ENCODE peak calls at places on chromosomes 7 and 10, in four cellular contexts. B, E, P and G are unnamed samples.

GRCh38 chr7:64992971-64993370 is 2.1 kb upstream of the ZNF117 start:
- DNase-seq in E (no peak), P (no peak), B (no peak), G (no peak)

GRCh38 chr7:105776068-105776790 is 100.2 kb downstream of the ATXN7L1 start:
- DNase-seq in P (no peak), B (no peak), E (peak), G (peak)

GRCh38 chr10:2978111-2978510 is 89.2 kb upstream of the PFKP start:
- DNase-seq in P (no peak), B (no peak), E (peak), G (no peak)

GRCh38 chr10:91745086-91745831 is 53.0 kb upstream of the TNKS2 start:
- DNase-seq in P (no peak), B (no peak), E (no peak), G (no peak)

GRCh38 chr10:69458426-69459100 is 7.3 kb downstream of the TSPAN15 start:
- DNase-seq in E (no peak), B (no peak), P (no peak), G (no peak)

GRCh38 chr10:24382045-24382444 is 173.1 kb downstream of the KIAA1217 start:
- DNase-seq in B (no peak), E (no peak), P (no peak), G (no peak)

GRCh38 chr10:75244487-75245353 is 9.0 kb upstream of the COMTD1 start:
- DNase-seq in P (no peak), E (no peak), B (no peak), G (no peak)

GRCh38 chr10:6279540-6280267 is 77.0 kb downstream of the PFKFB3 start:
- DNase-seq in B (no peak), P (no peak), E (peak), G (no peak)

GRCh38 chr10:121527690-121528089 is 70.6 kb downstream of the FGFR2 start:
- DNase-seq in E (peak), B (no peak), P (no peak), G (peak)

GRCh38 chr7:111735661-111736323 is 173.5 kb upstream of the IMMP2L start:
- DNase-seq in E (peak), P (peak), B (peak), G (no peak)
- H3K4me3 ChIP-seq in E (no peak), P (no peak), B (no peak), G (no peak)

GRCh38 chr7:128741491-128741890 is 2.3 kb downstream of the CALU start:
- DNase-seq in E (no peak), B (no peak), P (no peak), G (no peak)

GRCh38 chr7:128740996-128741395 is 1.8 kb downstream of the CALU start:
- DNase-seq in P (peak), B (no peak), E (no peak), G (no peak)

GRCh38 chr7:128743112-128743772 is 4.1 kb downstream of the CALU start:
- DNase-seq in B (no peak), P (no peak), E (no peak), G (no peak)

GRCh38 chr7:128739990-128740682 is 977 bp downstream of the CALU start:
- DNase-seq in E (no peak), B (no peak), P (no peak), G (no peak)

DNA sequence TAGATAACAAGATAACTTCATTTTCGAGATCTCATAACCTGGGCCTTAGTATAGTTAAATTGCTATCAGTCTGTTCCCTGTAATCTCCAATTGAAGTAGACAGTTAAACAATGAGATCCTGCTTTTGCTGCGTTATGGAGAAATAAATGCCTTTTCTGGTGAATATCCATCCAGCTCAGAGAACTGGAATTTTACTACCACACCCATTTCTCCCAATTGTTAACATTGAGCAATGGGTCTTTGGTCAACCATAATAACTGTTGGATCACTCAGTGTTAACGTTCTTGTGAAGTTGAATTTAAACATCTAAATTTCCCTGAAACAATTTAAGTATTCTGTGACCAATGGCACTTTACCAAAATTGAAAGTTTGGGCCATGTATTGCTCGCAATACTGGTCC is 3.0 kb downstream of the CALU start:
- DNase-seq in B (no peak), E (peak), P (no peak), G (no peak)
- H3K27ac ChIP-seq in B (no peak), E (no peak), P (no peak), G (peak)

GRCh38 chr7:140724706-140725105 is 28.2 kb downstream of the NDUFB2 start:
- DNase-seq in P (no peak), E (no peak), B (no peak), G (no peak)

GRCh38 chr7:140723002-140723401 is 26.5 kb downstream of the NDUFB2 start:
- DNase-seq in E (no peak), B (peak), P (no peak), G (no peak)

GRCh38 chr7:140722254-140722653 is 25.7 kb downstream of the NDUFB2 start:
- DNase-seq in P (no peak), B (no peak), E (no peak), G (no peak)

GRCh38 chr7:140723574-140723973 is 27.1 kb downstream of the NDUFB2 start:
- DNase-seq in B (no peak), P (no peak), E (no peak), G (no peak)

GRCh38 chr7:140726304-140726703 is 29.8 kb downstream of the NDUFB2 start:
- DNase-seq in B (no peak), P (no peak), E (peak), G (no peak)
- TF ChIP-seq CTCF in B (peak), P (peak), E (peak), G (no peak)

GRCh38 chr7:93025389-93025788 is 92.4 kb downstream of the SAMD9 start:
- DNase-seq in E (no peak), B (no peak), P (no peak), G (no peak)

GRCh38 chr7:93028610-93029009 is 89.2 kb downstream of the SAMD9 start:
- DNase-seq in E (no peak), P (no peak), B (no peak), G (no peak)

GRCh38 chr7:93029056-93029455 is 88.7 kb downstream of the SAMD9 start:
- DNase-seq in E (no peak), B (no peak), P (no peak), G (no peak)

GRCh38 chr7:93027044-93027443 is 90.7 kb downstream of the SAMD9 start:
- DNase-seq in B (no peak), P (no peak), E (no peak), G (no peak)

GRCh38 chr7:93026425-93026824 is 91.4 kb downstream of the SAMD9 start:
- DNase-seq in B (no peak), E (no peak), P (no peak), G (no peak)
- H3K4me3 ChIP-seq in B (no peak), E (no peak), P (no peak), G (no peak)

DNA sequence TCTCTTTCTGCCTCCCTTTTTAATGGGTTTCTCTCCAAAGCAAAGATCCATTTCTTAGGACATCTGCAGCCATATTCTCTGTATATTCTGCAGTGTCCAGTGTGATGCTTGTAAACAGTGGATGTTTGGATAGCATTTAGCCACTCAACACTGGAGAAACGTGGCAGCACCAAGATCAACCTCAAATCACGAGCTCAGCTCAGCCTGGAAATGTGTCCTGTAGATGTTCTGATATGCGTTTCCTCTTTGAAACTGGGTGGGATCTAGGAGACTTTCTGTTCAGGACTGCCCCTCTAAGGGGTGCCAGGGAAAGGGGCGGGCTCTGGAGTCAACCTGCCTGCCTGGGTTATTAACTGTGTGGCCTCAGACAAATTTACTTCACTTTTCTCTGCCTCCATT is 91.2 kb downstream of the NHLRC2 start:
- DNase-seq in B (no peak), E (no peak), P (no peak), G (no peak)
- H3K27ac ChIP-seq in B (no peak), E (no peak), P (no peak), G (no peak)

DNA sequence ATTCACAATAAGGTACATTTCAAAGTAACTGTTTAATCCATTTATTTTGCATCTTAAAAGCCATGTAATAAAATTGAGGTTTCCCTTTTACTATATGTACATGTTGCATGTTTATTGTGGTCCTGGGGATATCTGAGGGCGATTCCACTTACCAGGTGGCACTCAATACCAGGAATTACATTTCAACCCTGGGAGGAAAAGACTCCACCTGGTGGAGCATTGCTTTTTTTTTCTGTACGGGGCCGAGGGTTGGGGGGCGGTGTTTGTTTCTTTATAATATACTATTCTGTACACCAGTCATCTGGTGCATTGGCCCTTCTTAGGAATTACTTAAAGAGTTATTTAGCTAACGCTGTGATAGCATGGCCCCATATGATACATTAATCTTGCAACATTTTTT is 7.1 kb upstream of the HGF start:
- DNase-seq in P (no peak), E (no peak), B (no peak), G (no peak)
- TF ChIP-seq CTCF in P (no peak), E (no peak), B (no peak), G (no peak)

DNA sequence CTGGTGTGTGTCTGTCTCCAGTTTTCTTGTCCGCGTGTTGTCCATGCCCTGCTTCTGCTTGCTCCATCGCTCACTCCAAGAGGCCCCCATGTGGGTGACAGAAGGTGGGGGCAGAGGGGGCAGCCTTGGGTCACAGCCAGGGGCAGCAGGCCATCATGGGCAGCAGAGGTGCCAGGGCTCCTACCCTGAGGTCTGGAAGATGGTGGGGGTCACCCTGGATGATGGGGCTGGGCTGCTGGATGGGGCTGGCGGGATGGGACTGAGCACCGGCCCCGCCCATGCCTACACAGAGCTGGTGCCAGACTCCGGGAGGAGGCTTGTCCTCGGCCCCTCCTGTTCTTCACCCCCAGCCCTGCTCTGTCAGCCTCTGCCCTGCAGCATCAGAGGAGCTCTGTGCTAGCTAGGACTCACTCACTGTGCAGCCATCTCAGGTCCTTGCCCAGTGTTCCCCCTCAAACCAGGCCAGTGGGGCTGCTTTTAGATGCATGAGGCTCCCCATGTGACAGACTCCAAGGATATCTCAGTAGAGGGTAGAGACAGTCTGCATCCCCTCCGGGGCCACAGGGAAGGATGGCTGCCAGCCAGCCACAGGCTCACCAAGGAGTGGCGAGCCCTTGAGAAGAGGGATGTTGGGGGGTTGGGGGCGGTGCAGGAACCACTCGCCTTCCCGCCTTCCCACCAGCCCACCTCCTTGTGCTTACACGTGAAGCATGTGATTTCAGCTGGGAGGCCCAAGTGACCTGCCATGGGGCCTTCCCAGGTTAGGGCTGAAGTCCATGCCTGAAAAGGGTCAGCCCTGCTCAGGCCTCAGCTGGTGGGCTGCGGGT is 35.5 kb upstream of the PPIF start:
- DNase-seq in E (no peak), P (no peak), B (no peak), G (no peak)
- H3K4me3 ChIP-seq in E (no peak), P (no peak), B (no peak), G (no peak)

GRCh38 chr7:73707045-73707631 is 12.3 kb downstream of the STX1A start:
- DNase-seq in E (no peak), P (peak), B (no peak), G (peak)

GRCh38 chr7:73705551-73705920 is 13.9 kb downstream of the STX1A start:
- DNase-seq in P (no peak), B (no peak), E (no peak), G (no peak)

GRCh38 chr7:73704640-73705550 is 14.6 kb downstream of the STX1A start:
- DNase-seq in B (no peak), E (peak), P (no peak), G (peak)

GRCh38 chr7:73703985-73704639 is 15.4 kb downstream of the STX1A start:
- DNase-seq in B (no peak), P (peak), E (peak), G (peak)

DNA sequence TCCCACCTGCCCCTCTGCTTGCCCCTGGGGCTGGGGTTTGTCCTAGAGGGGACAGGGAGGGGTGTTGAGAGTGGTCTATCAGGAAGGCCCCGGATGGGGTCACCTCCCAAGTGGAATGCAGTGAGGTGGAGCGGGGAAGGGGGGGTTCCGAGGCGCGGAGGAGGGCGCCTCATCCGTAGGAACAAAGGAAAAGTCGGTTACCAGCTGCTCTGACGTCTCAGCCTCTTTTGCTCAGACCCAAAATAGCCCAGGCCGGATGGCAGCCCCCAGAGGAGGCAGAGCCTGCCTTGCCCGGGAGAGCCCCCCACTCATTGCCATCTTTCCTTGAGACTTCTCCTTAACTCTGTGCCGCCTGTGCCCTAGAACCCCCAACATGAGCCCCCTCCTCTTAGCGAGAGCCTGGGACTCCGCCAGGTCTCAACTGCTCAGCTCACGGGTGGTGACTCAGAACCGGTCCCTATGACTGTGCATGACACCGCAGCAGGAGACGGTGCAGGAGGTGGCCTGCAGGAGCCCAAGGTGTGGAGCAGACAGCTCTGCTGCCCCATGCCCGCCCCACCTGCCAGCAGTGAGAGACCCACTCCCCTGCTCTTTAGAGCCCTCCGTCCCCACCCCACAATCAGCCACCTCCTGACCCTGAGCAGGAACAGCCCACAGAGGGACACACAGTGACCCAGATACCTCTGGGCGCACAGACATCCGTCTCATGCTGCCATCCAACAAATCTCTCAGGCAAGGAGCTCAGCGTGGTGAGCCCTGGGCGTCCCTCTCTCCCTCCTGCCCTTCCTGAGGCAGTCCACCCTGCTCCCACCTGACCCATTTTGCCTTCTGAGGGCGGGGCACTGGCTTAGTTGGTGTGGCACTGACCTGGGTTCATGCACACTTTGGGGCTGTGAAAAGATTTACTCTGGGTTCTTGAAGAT is 13.1 kb downstream of the STX1A start:
- DNase-seq in B (no peak), P (no peak), E (peak), G (no peak)
- H3K27ac ChIP-seq in B (no peak), P (no peak), E (no peak), G (no peak)

GRCh38 chr7:29951206-29951605 is 38.4 kb downstream of the SCRN1 start:
- DNase-seq in E (no peak), B (no peak), P (no peak), G (no peak)

GRCh38 chr7:29950480-29950879 is 39.1 kb downstream of the SCRN1 start:
- DNase-seq in P (no peak), E (no peak), B (no peak), G (no peak)

GRCh38 chr7:29945259-29945809 is 44.3 kb downstream of the SCRN1 start:
- DNase-seq in B (no peak), P (no peak), E (no peak), G (no peak)

GRCh38 chr7:29946428-29947186 is 43.0 kb downstream of the SCRN1 start:
- DNase-seq in E (no peak), P (peak), B (no peak), G (peak)
- TF ChIP-seq CTCF in E (peak), P (peak), B (no peak), G (peak)